ENCODE peak calls at places on chromosomes 3 and 15, in five cellular contexts. V is K562, R is NCI-H2081, K is cardiac fibroblast, W is hippocampal formation. C is an unnamed sample.

GRCh38 chr15:77840962-77841361 is 208.2 kb upstream of the LINGO1 start:
- DNase-seq in K (peak; percentile 89), R (no peak), V (no peak), W (no peak), C (no peak)

GRCh38 chr15:66923438-66923881 is 141.9 kb upstream of the SMAD3 start:
- DNase-seq in K (no peak), V (peak; percentile 59), W (no peak), R (no peak), C (no peak)

GRCh38 chr3:96776818-96777217 is 37.6 kb upstream of the EPHA6 start:
- DNase-seq in V (no peak), W (no peak), R (no peak), K (no peak), C (no peak)

GRCh38 chr15:28942046-28942445 is 56.3 kb downstream of the APBA2 start:
- DNase-seq in R (no peak), K (no peak), W (no peak), V (no peak), C (no peak)

GRCh38 chr3:149813367-149814281 is 609 bp downstream of the RNF13 start:
- DNase-seq in R (no peak), K (peak; percentile 52), W (peak; percentile 75), V (peak; percentile 46), C (no peak)

GRCh38 chr15:68818671-68819450 is 1.8 kb downstream of the ANP32A start:
- DNase-seq in K (peak; percentile 45), V (peak; percentile 67), W (peak; percentile 32), R (peak; percentile 45), C (peak; percentile 48)

GRCh38 chr3:54841461-54841860 is 86.4 kb downstream of the LRTM1 start:
- DNase-seq in K (no peak), V (no peak), W (no peak), R (no peak), C (no peak)

GRCh38 chr3:50504681-50505080 is 1.2 kb upstream of the CACNA2D2 start:
- DNase-seq in W (no peak), K (no peak), V (no peak), R (no peak), C (no peak)

GRCh38 chr3:72582211-72582878 is 265.9 kb downstream of the SHQ1 start:
- DNase-seq in K (no peak), W (no peak), R (no peak), V (no peak), C (no peak)

GRCh38 chr15:83656192-83656591 is 2.3 kb downstream of the ADAMTSL3 start:
- DNase-seq in K (no peak), W (no peak), V (no peak), R (no peak), C (no peak)

GRCh38 chr3:183494341-183494740 is 61.2 kb downstream of the KLHL6 start:
- DNase-seq in R (peak; percentile 82), K (no peak), W (no peak), V (no peak), C (no peak)

GRCh38 chr3:10510086-10510742 is 4.8 kb upstream of the ATP2B2 start:
- DNase-seq in K (no peak), W (no peak), V (no peak), R (no peak), C (no peak)

GRCh38 chr15:50685976-50686467 is 575 bp downstream of the TRPM7 start:
- DNase-seq in V (peak; percentile 86), K (peak; percentile 50), R (peak; percentile 35), W (peak; percentile 46), C (peak; percentile 42)

GRCh38 chr3:188683032-188683491 is 488.7 kb upstream of the TPRG1 start:
- DNase-seq in V (no peak), R (no peak), K (peak; percentile 99), W (no peak), C (no peak)

GRCh38 chr15:76274226-76274625 is 37.0 kb downstream of the ETFA start:
- DNase-seq in R (no peak), W (no peak), K (peak; percentile 62), V (no peak), C (no peak)

GRCh38 chr3:110389005-110389404 is 682.6 kb upstream of the NECTIN3 start:
- DNase-seq in R (no peak), W (no peak), V (no peak), K (no peak), C (no peak)

GRCh38 chr15:40918146-40918798 is 10.9 kb upstream of the DLL4 start:
- DNase-seq in V (no peak), K (no peak), R (no peak), W (no peak), C (no peak)

GRCh38 chr15:36571301-36571700 is 8.1 kb upstream of the CDIN1 start:
- DNase-seq in V (no peak), W (no peak), R (no peak), K (no peak), C (no peak)

GRCh38 chr3:122890077-122890484 is 95.2 kb downstream of the SLC49A4 start:
- DNase-seq in W (peak; percentile 65), V (no peak), R (no peak), K (peak; percentile 70), C (peak; percentile 47)

GRCh38 chr3:128488995-128489859 is 3.8 kb downstream of the GATA2 start:
- DNase-seq in R (peak; percentile 28), K (peak; percentile 52), W (no peak), V (peak; percentile 84), C (peak; percentile 51)

GRCh38 chr15:91407237-91407889 is 307.3 kb downstream of the SV2B start:
- DNase-seq in V (no peak), R (no peak), K (peak; percentile 74), W (no peak), C (peak; percentile 47)

GRCh38 chr15:96122077-96123027 is 208.1 kb upstream of the NR2F2 start:
- DNase-seq in V (no peak), W (no peak), R (no peak), K (peak; percentile 31), C (no peak)

GRCh38 chr3:45966969-45967640 is 23.8 kb downstream of the CXCR6 start:
- DNase-seq in W (peak; percentile 19), R (no peak), K (no peak), V (no peak), C (no peak)

GRCh38 chr3:42552830-42553229 is 28.9 kb downstream of the SEC22C start:
- DNase-seq in K (no peak), R (no peak), V (no peak), W (no peak), C (no peak)

GRCh38 chr3:36512561-36512960 is 132.3 kb downstream of the STAC start:
- DNase-seq in K (no peak), V (no peak), W (no peak), R (no peak), C (no peak)

GRCh38 chr15:82012908-82013307 is 32.9 kb downstream of the MEX3B start:
- DNase-seq in V (no peak), K (no peak), R (no peak), W (no peak), C (no peak)

GRCh38 chr3:98553751-98554150 is 22.0 kb downstream of the GPR15 start:
- DNase-seq in W (no peak), V (peak; percentile 48), R (no peak), K (no peak), C (no peak)

GRCh38 chr15:42549782-42550392 is 1.2 kb downstream of the HAUS2 start:
- DNase-seq in V (peak; percentile 24), W (no peak), R (no peak), K (no peak), C (no peak)

GRCh38 chr3:33980252-33980651 is 181.8 kb downstream of the PDCD6IP start:
- DNase-seq in W (peak; percentile 13), R (no peak), V (no peak), K (peak; percentile 85), C (peak; percentile 38)

GRCh38 chr15:52013151-52013791 is 5.7 kb upstream of the MAPK6 start:
- DNase-seq in R (no peak), K (peak; percentile 61), V (peak; percentile 36), W (no peak), C (no peak)

GRCh38 chr3:192273001-192273400 is 454.3 kb downstream of the FGF12 start:
- DNase-seq in R (no peak), W (no peak), V (no peak), K (no peak), C (no peak)

GRCh38 chr3:193780810-193781472 is 187.9 kb downstream of the OPA1 start:
- DNase-seq in K (peak; percentile 65), W (peak; percentile 56), R (peak; percentile 83), V (peak; percentile 77), C (peak; percentile 49)

GRCh38 chr15:51878446-51879386 is 49.3 kb downstream of the TMOD3 start:
- DNase-seq in K (peak; percentile 89), W (no peak), R (no peak), V (peak; percentile 53), C (no peak)

GRCh38 chr3:134134240-134134639 is 104.5 kb upstream of the SLCO2A1 start:
- DNase-seq in K (no peak), R (no peak), V (no peak), W (no peak), C (no peak)

GRCh38 chr3:47163023-47163989 is 607 bp downstream of the SETD2 start:
- DNase-seq in R (no peak), W (no peak), K (peak; percentile 38), V (peak; percentile 56), C (peak; percentile 18)

GRCh38 chr15:33956397-33956796 is 11.9 kb upstream of the CHRM5 start:
- DNase-seq in K (no peak), R (no peak), W (no peak), V (peak; percentile 15), C (no peak)